ENCODE peak calls at places on chromosomes 12 and 14, in ten cellular contexts. U is kidney tubule cell; V is stimulated activated CD4-positive, alpha-beta T cell treated with anti-CD3 and anti-CD28 coated beads, Interleukin-1b, Interleukin-23, amount 100 ng/mL, for 24 hours; M is activated T-cell treated with anti-CD3 and anti-CD28 coated beads for 24 hours; Q is adipocyte; H is choroid plexus epithelial cell; C is A172; E is HT-29; Y is activated T-helper 1 cell treated with Interleukin-2 at 50 U/mL for 16 hours; T is HFF-Myc. S is an unnamed sample.

GRCh38 chr14:95891742-95892141 is 15.1 kb downstream of the TUNAR start:
- DNase-seq in V (no peak), M (no peak), T (peak), C (peak), E (no peak), Y (no peak), U (peak), Q (peak), H (no peak), S (no peak)

GRCh38 chr12:125243811-125244210 is 178.6 kb downstream of the AACS start:
- DNase-seq in U (no peak), V (no peak), M (no peak), Y (no peak), H (no peak), T (no peak), Q (no peak), C (no peak), E (no peak), S (no peak)

GRCh38 chr14:99579077-99579836 is 24.8 kb downstream of the CCDC85C start:
- DNase-seq in Q (no peak), V (no peak), M (no peak), Y (no peak), T (no peak), U (peak), E (peak), H (no peak), C (no peak), S (peak)

GRCh38 chr14:20477211-20477876 is 8.1 kb downstream of the PNP start:
- DNase-seq in V (no peak), H (peak), E (no peak), U (peak), C (peak), M (no peak), T (no peak), Y (no peak), Q (peak), S (no peak)

GRCh38 chr12:64806593-64806992 is 17.9 kb upstream of the TBC1D30 start:
- DNase-seq in H (peak), Y (no peak), V (no peak), U (no peak), T (peak), E (no peak), C (peak), M (no peak), Q (peak), S (no peak)

GRCh38 chr12:57749061-57749460 is 3.0 kb downstream of the CDK4 start:
- DNase-seq in M (no peak), Y (no peak), Q (no peak), V (no peak), T (no peak), U (no peak), H (no peak), E (no peak), C (no peak), S (no peak)

GRCh38 chr14:97788364-97788763 is 991.2 kb downstream of the VRK1 start:
- DNase-seq in T (no peak), Q (no peak), Y (no peak), E (no peak), C (no peak), U (no peak), V (no peak), M (no peak), H (no peak), S (no peak)

GRCh38 chr12:117603316-117604113 is 242.1 kb upstream of the NOS1 start:
- DNase-seq in U (no peak), M (no peak), C (no peak), H (no peak), E (no peak), Y (no peak), Q (no peak), V (no peak), T (no peak), S (no peak)

GRCh38 chr12:57845478-57846284 is 848 bp downstream of the CTDSP2 start:
- DNase-seq in T (no peak), Y (peak), Q (peak), H (peak), V (peak), M (peak), U (peak), C (no peak), E (peak), S (peak)

GRCh38 chr12:20268121-20268732 is 100.1 kb upstream of the PDE3A start:
- DNase-seq in U (peak), V (no peak), H (peak), Y (no peak), M (no peak), Q (no peak), T (no peak), E (no peak), C (peak), S (no peak)